ENCODE peak calls at places on chromosomes 7 and 10, in ten cellular contexts. One of them, this sample, is unnamed. For H3K27me3, the result is how much of the 10 kb centered on the place peaks cover.

GRCh38 chr7:135283959-135284638 is 50.5 kb downstream of the STRA8 start:
- DNase-seq in HepG2: no peak
- DNase-seq in IMR-90: no peak
- DNase-seq in psoas muscle: no peak
- DNase-seq in K562: no peak
- DNase-seq in brain microvascular endothelial cell: no peak
- DNase-seq in hepatocyte: no peak
- DNase-seq in Peyer's patch: no peak
- DNase-seq in spleen: no peak
- DNase-seq in upper lobe of right lung: no peak
- DNase-seq in this sample: no peak

GRCh38 chr10:12400266-12400931 is 51.1 kb downstream of the CAMK1D start:
- DNase-seq in upper lobe of right lung: no peak
- DNase-seq in hepatocyte: no peak
- DNase-seq in HepG2: no peak
- DNase-seq in Peyer's patch: peak
- DNase-seq in IMR-90: peak
- DNase-seq in spleen: peak
- DNase-seq in K562: no peak
- DNase-seq in brain microvascular endothelial cell: peak
- DNase-seq in psoas muscle: no peak
- DNase-seq in this sample: no peak

GRCh38 chr10:12980713-12981306 is 20.7 kb downstream of the CCDC3 start:
- DNase-seq in brain microvascular endothelial cell: no peak
- DNase-seq in spleen: no peak
- DNase-seq in K562: no peak
- DNase-seq in Peyer's patch: no peak
- DNase-seq in IMR-90: no peak
- DNase-seq in psoas muscle: no peak
- DNase-seq in hepatocyte: no peak
- DNase-seq in HepG2: no peak
- DNase-seq in upper lobe of right lung: no peak
- DNase-seq in this sample: no peak

GRCh38 chr7:141416691-141417268 is 134.4 kb upstream of the AGK start:
- DNase-seq in IMR-90: no peak
- DNase-seq in HepG2: no peak
- DNase-seq in psoas muscle: no peak
- DNase-seq in hepatocyte: no peak
- DNase-seq in K562: no peak
- DNase-seq in spleen: no peak
- DNase-seq in upper lobe of right lung: no peak
- DNase-seq in brain microvascular endothelial cell: no peak
- DNase-seq in Peyer's patch: no peak
- DNase-seq in this sample: no peak

GRCh38 chr10:103463456-103463855 is 4.8 kb upstream of the CALHM1 start:
- DNase-seq in K562: no peak
- DNase-seq in hepatocyte: no peak
- DNase-seq in psoas muscle: no peak
- DNase-seq in brain microvascular endothelial cell: no peak
- DNase-seq in spleen: no peak
- DNase-seq in Peyer's patch: no peak
- DNase-seq in IMR-90: no peak
- DNase-seq in upper lobe of right lung: no peak
- DNase-seq in HepG2: no peak
- DNase-seq in this sample: no peak

GRCh38 chr7:36070230-36070629 is 82.8 kb upstream of the EEPD1 start:
- DNase-seq in spleen: no peak
- DNase-seq in hepatocyte: no peak
- DNase-seq in upper lobe of right lung: no peak
- DNase-seq in brain microvascular endothelial cell: no peak
- DNase-seq in psoas muscle: no peak
- DNase-seq in IMR-90: no peak
- DNase-seq in HepG2: no peak
- DNase-seq in K562: no peak
- DNase-seq in Peyer's patch: no peak
- DNase-seq in this sample: no peak

GRCh38 chr7:154973381-154973780 is 29.5 kb downstream of the PAXIP1 start:
- DNase-seq in upper lobe of right lung: no peak
- DNase-seq in brain microvascular endothelial cell: no peak
- DNase-seq in psoas muscle: no peak
- DNase-seq in hepatocyte: no peak
- DNase-seq in K562: no peak
- DNase-seq in Peyer's patch: no peak
- DNase-seq in HepG2: no peak
- DNase-seq in spleen: no peak
- DNase-seq in IMR-90: no peak
- DNase-seq in this sample: no peak

GRCh38 chr10:29068984-29069383 is 219.9 kb upstream of the LYZL1 start:
- DNase-seq in upper lobe of right lung: no peak
- DNase-seq in IMR-90: no peak
- DNase-seq in Peyer's patch: no peak
- DNase-seq in brain microvascular endothelial cell: no peak
- DNase-seq in K562: no peak
- DNase-seq in spleen: no peak
- DNase-seq in psoas muscle: no peak
- DNase-seq in HepG2: no peak
- DNase-seq in hepatocyte: no peak
- DNase-seq in this sample: no peak

GRCh38 chr7:16999541-17000266 is 117.9 kb upstream of the AGR3 start:
- DNase-seq in K562: no peak
- DNase-seq in IMR-90: no peak
- DNase-seq in HepG2: no peak
- DNase-seq in brain microvascular endothelial cell: no peak
- DNase-seq in Peyer's patch: no peak
- DNase-seq in psoas muscle: no peak
- DNase-seq in upper lobe of right lung: no peak
- DNase-seq in hepatocyte: no peak
- DNase-seq in spleen: no peak
- DNase-seq in this sample: no peak

GRCh38 chr7:117281562-117281961 is 41.3 kb downstream of the WNT2 start:
- DNase-seq in hepatocyte: no peak
- DNase-seq in K562: peak
- DNase-seq in psoas muscle: no peak
- DNase-seq in upper lobe of right lung: no peak
- DNase-seq in brain microvascular endothelial cell: no peak
- DNase-seq in IMR-90: no peak
- DNase-seq in HepG2: no peak
- DNase-seq in spleen: no peak
- DNase-seq in Peyer's patch: no peak
- DNase-seq in this sample: no peak

GRCh38 chr7:37990337-37990736 is 69.9 kb downstream of the EPDR1 start:
- DNase-seq in HepG2: no peak
- DNase-seq in spleen: no peak
- DNase-seq in IMR-90: no peak
- DNase-seq in brain microvascular endothelial cell: no peak
- DNase-seq in K562: no peak
- DNase-seq in Peyer's patch: no peak
- DNase-seq in psoas muscle: no peak
- DNase-seq in hepatocyte: no peak
- DNase-seq in upper lobe of right lung: no peak
- DNase-seq in this sample: no peak

GRCh38 chr7:37987732-37988131 is 67.3 kb downstream of the EPDR1 start:
- DNase-seq in upper lobe of right lung: no peak
- DNase-seq in brain microvascular endothelial cell: no peak
- DNase-seq in hepatocyte: peak
- DNase-seq in HepG2: no peak
- DNase-seq in spleen: no peak
- DNase-seq in K562: no peak
- DNase-seq in IMR-90: no peak
- DNase-seq in Peyer's patch: no peak
- DNase-seq in psoas muscle: no peak
- DNase-seq in this sample: no peak

GRCh38 chr7:37988721-37989650 is 68.5 kb downstream of the EPDR1 start:
- DNase-seq in upper lobe of right lung: no peak
- DNase-seq in Peyer's patch: no peak
- DNase-seq in IMR-90: no peak
- DNase-seq in psoas muscle: no peak
- DNase-seq in spleen: no peak
- DNase-seq in HepG2: no peak
- DNase-seq in hepatocyte: no peak
- DNase-seq in brain microvascular endothelial cell: no peak
- DNase-seq in K562: no peak
- DNase-seq in this sample: no peak

GRCh38 chr7:37984775-37985390 is 64.4 kb downstream of the EPDR1 start:
- DNase-seq in psoas muscle: no peak
- DNase-seq in spleen: no peak
- DNase-seq in Peyer's patch: no peak
- DNase-seq in IMR-90: no peak
- DNase-seq in HepG2: no peak
- DNase-seq in hepatocyte: no peak
- DNase-seq in brain microvascular endothelial cell: no peak
- DNase-seq in upper lobe of right lung: no peak
- DNase-seq in K562: no peak
- DNase-seq in this sample: no peak

DNA sequence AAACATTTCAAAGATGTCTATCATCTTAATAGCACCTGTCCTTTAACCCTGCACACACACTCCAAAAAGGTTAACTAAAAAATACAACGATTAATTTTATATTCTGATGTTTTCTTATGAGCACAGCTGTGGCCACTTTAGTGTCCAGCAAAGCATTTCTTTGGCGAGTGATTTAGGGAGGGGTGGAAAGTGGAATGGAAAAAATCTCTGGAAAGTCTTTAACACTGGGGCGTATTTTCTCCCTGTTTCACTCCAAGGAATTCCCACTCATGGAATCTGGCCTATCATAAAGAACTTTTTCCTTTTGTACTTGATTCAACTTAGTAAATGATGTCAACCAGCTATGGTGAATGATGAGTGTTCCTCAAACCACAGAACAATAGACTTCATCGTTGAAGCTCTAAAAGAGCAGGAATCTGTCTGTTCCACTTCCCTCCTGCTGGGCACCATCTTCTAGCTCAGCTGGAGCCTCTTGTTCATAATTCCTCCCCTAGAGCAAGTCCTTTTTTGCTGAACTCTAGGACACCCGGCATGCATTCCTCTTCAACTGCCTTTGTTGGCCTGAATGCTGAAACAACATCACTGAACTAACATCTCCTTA is 66.4 kb downstream of the EPDR1 start:
- DNase-seq in hepatocyte: no peak
- DNase-seq in K562: no peak
- DNase-seq in brain microvascular endothelial cell: peak
- DNase-seq in IMR-90: no peak
- DNase-seq in upper lobe of right lung: no peak
- DNase-seq in HepG2: no peak
- DNase-seq in Peyer's patch: no peak
- DNase-seq in psoas muscle: no peak
- DNase-seq in spleen: no peak
- DNase-seq in this sample: no peak
- H3K27ac ChIP-seq in hepatocyte: peak
- H3K27ac ChIP-seq in K562: no peak
- H3K27ac ChIP-seq in brain microvascular endothelial cell: no peak
- H3K27ac ChIP-seq in IMR-90: no peak
- H3K27ac ChIP-seq in upper lobe of right lung: peak
- H3K27ac ChIP-seq in HepG2: no peak
- H3K27ac ChIP-seq in Peyer's patch: no peak
- H3K27ac ChIP-seq in psoas muscle: no peak
- H3K27ac ChIP-seq in spleen: no peak
- H3K27ac ChIP-seq in this sample: no peak

GRCh38 chr10:123236122-123236521 is 81.9 kb downstream of the BUB3 start:
- DNase-seq in IMR-90: no peak
- DNase-seq in HepG2: peak
- DNase-seq in psoas muscle: no peak
- DNase-seq in upper lobe of right lung: no peak
- DNase-seq in spleen: no peak
- DNase-seq in Peyer's patch: no peak
- DNase-seq in brain microvascular endothelial cell: no peak
- DNase-seq in hepatocyte: no peak
- DNase-seq in K562: no peak
- DNase-seq in this sample: no peak
- TF ChIP-seq CTCF in IMR-90: no peak
- TF ChIP-seq CTCF in HepG2: peak
- TF ChIP-seq CTCF in psoas muscle: no peak
- TF ChIP-seq CTCF in upper lobe of right lung: no peak
- TF ChIP-seq CTCF in spleen: no peak
- TF ChIP-seq CTCF in Peyer's patch: no peak
- TF ChIP-seq CTCF in brain microvascular endothelial cell: peak
- TF ChIP-seq CTCF in hepatocyte: no peak
- TF ChIP-seq CTCF in K562: no peak
- TF ChIP-seq CTCF in this sample: no peak

DNA sequence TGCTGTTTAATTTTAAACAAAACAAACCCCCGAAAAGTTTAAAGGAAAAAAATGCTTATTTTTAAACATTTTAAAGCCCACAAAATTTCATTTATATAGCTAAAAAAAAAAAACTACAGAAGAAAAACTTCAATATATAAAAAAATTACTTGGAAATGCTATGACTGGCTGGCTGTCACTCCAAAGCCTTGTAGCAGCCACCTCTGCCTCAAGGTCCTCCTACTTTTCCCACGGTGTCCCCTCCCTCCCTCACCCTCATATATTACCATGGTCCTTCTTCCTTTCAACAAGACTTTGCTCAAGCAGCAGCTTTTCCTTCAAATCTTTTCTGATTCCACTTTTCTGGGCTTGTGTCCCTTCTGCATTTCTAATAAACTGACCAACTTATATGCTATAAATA is 122.0 kb downstream of the TPK1 start:
- DNase-seq in K562: no peak
- DNase-seq in upper lobe of right lung: no peak
- DNase-seq in hepatocyte: no peak
- DNase-seq in Peyer's patch: no peak
- DNase-seq in IMR-90: no peak
- DNase-seq in psoas muscle: no peak
- DNase-seq in HepG2: no peak
- DNase-seq in brain microvascular endothelial cell: no peak
- DNase-seq in spleen: no peak
- DNase-seq in this sample: no peak
- H3K27me3 ChIP-seq in K562: under half
- H3K27me3 ChIP-seq in upper lobe of right lung: under half
- H3K27me3 ChIP-seq in hepatocyte: under half
- H3K27me3 ChIP-seq in Peyer's patch: under half
- H3K27me3 ChIP-seq in IMR-90: under half
- H3K27me3 ChIP-seq in psoas muscle: under half
- H3K27me3 ChIP-seq in HepG2: under half
- H3K27me3 ChIP-seq in brain microvascular endothelial cell: under half
- H3K27me3 ChIP-seq in spleen: under half
- H3K27me3 ChIP-seq in this sample: under half

DNA sequence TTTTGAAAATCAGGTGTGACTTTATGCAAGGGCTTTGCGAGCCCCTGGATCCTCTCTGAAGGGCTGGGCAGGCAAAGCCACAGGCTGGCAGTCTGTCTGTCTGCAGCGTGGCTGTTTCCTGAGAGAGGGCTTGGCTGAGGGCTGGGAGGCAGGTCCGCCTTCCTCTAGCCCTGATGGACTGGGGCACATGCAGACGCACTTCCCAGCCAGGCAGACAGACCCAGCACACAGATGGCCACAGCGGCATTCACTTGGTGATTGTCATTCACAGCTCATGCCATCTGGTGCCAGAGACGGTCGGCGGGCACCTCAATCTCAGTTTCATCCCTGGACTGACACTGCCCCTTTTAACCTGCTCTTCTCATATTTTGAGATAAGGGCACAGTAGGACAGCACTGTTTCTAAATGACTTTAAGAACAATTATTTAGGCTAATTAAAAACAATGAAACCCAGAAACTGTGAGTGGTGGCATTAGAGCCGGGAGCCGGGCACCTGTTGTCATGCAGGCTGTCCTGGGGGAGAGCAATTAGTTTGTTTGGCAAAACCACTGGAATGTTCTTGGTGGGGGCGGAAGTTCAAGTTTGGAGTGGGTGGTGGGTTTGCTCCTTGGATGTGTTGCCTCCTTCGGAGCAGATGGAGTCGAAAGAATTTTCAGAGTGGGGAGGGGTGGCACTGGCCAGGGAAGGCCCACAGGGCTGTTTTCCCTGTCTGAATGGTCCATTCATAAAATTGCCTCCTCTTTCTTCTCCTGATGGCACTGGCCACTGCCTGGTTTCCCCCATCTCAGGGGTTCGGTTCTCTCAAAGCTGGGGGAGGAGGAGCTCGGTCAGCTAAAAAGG is 35.7 kb downstream of the RBM20 start:
- DNase-seq in HepG2: no peak
- DNase-seq in hepatocyte: no peak
- DNase-seq in Peyer's patch: no peak
- DNase-seq in K562: no peak
- DNase-seq in brain microvascular endothelial cell: no peak
- DNase-seq in spleen: no peak
- DNase-seq in IMR-90: no peak
- DNase-seq in psoas muscle: peak
- DNase-seq in upper lobe of right lung: no peak
- DNase-seq in this sample: no peak
- H3K27ac ChIP-seq in HepG2: no peak
- H3K27ac ChIP-seq in hepatocyte: no peak
- H3K27ac ChIP-seq in Peyer's patch: no peak
- H3K27ac ChIP-seq in K562: no peak
- H3K27ac ChIP-seq in brain microvascular endothelial cell: no peak
- H3K27ac ChIP-seq in spleen: no peak
- H3K27ac ChIP-seq in IMR-90: no peak
- H3K27ac ChIP-seq in psoas muscle: peak
- H3K27ac ChIP-seq in upper lobe of right lung: no peak
- H3K27ac ChIP-seq in this sample: no peak

This sample was measured in RWPE2.